ENCODE peak calls at places on chromosomes 12 and 14, in four cellular contexts. E is heart right ventricle, C is esophagus muscularis mucosa, A is tibial artery. X is an unnamed sample.

GRCh38 chr14:21978999-21979314 is 305.3 kb upstream of the OR4E1 start:
- DNase-seq in E (no peak), A (no peak), C (no peak), X (no peak)

GRCh38 chr14:98704441-98704840 is 567.6 kb downstream of the BCL11B start:
- DNase-seq in A (no peak), C (no peak), E (no peak), X (no peak)

GRCh38 chr12:32106517-32107366 is at the start of gene BICD1:
- DNase-seq in E (peak; percentile 92), C (peak; percentile 95), A (peak; percentile 95), X (peak; percentile 96)

GRCh38 chr14:93025055-93025454 is 90.7 kb downstream of the ITPK1 start:
- DNase-seq in E (no peak), A (no peak), C (no peak), X (no peak)

GRCh38 chr14:24665440-24665991 is 31.5 kb upstream of the GZMB start:
- DNase-seq in C (no peak), E (no peak), A (no peak), X (no peak)

GRCh38 chr14:106442857-106443256 is 916.5 kb downstream of the TMEM121 start:
- DNase-seq in E (no peak), A (no peak), C (no peak), X (no peak)

GRCh38 chr12:75751769-75752471 is 240.5 kb upstream of the KRR1 start:
- DNase-seq in C (no peak), E (no peak), A (no peak), X (no peak)

GRCh38 chr12:28879379-28879778 is 269.7 kb upstream of the FAR2 start:
- DNase-seq in C (no peak), A (no peak), E (no peak), X (no peak)

GRCh38 chr12:8698132-8698829 is 490 bp downstream of the RIMKLB start:
- DNase-seq in C (no peak), A (peak; percentile 87), E (peak; percentile 70), X (peak; percentile 86)

GRCh38 chr12:90953956-90954421 is 987 bp downstream of the CCER1 start:
- DNase-seq in A (no peak), E (peak; percentile 11), C (no peak), X (no peak)
- TF ChIP-seq CTCF in A (no peak), E (peak; percentile 35), C (peak; percentile 16), X (peak; percentile 36)

DNA sequence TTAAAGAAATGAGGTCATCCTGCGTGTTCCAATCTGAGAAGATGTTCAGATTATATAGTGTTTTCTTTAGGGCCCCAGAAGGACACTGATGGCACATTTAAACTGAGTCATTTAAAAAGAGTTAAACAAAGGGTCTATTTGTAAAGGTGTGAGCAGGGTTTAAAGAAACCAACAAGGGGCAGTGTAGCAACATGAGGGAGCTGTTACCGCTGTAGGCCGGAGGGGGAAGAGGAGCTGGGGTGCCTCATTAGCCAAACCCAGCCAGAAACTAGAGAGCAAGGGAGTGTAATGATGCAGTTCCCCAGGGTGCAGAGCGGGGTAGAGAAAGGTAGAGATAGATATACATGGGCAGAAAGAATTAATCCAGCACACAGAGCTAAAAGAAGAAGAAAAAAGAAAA is 160.4 kb downstream of the TBX5 start:
- DNase-seq in C (no peak), A (no peak), E (no peak), X (no peak)
- TF ChIP-seq CTCF in C (no peak), A (no peak), E (peak; percentile 33), X (no peak)

DNA sequence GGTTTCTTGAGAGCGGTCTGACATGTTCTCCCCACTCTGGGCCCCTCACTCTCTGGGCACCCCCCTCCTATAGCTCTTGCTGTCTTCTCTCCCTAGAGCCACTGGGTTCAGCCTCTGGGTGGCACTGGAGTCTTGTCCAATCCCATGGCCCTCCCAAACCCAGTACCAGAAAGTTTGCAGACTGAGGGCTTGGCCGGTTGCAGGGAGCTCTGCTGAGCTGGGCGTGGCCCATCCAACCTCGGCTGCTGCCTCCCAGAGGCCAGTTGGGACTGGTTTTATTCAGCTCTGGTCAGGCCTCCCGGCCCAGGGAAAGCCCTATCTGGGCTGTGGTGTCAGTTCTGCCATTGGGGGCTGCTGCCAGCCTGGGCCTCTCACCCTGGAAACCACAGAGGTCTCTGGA is 37.9 kb downstream of the ISCA2 start:
- DNase-seq in A (no peak), E (peak; percentile 39), C (no peak), X (no peak)
- TF ChIP-seq CTCF in A (no peak), E (peak; percentile 53), C (peak; percentile 14), X (peak; percentile 46)

GRCh38 chr12:30694971-30695326 is 720 bp downstream of the IPO8 start:
- DNase-seq in C (no peak), E (peak; percentile 27), A (peak; percentile 69), X (no peak)

GRCh38 chr12:30696943-30697342 is 1.3 kb upstream of the IPO8 start:
- DNase-seq in C (no peak), E (no peak), A (no peak), X (no peak)

GRCh38 chr12:30695327-30696102 is at the start of gene IPO8:
- DNase-seq in C (peak; percentile 96), E (peak; percentile 92), A (peak; percentile 96), X (peak; percentile 96)

GRCh38 chr12:30696103-30696408 is 387 bp upstream of the IPO8 start:
- DNase-seq in A (no peak), E (no peak), C (no peak), X (no peak)

DNA sequence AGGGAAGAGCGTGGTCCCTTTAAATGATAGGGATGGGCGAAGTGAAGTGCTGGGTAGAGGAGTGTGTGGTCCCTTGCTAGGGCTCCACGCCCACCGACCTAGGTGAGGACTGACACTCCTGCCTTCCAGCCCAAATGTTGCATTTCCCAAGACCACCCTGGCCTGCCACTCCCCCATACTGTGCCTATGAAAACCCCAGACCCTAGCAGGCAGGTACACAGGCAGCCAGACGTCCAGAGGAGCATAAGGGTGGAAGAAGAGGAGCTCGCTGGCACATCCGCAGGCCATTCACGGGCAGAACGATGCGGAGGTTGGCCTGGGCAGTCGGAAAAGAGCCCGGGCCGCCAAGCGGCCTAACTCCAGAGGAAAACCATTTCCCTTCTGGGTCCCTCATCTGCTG is 817 bp upstream of the IPO8 start:
- DNase-seq in E (no peak), A (no peak), C (no peak), X (no peak)
- TF ChIP-seq CTCF in E (no peak), A (no peak), C (no peak), X (no peak)

GRCh38 chr14:64387738-64388532 is at the start of gene MTHFD1:
- DNase-seq in A (peak; percentile 100), C (peak; percentile 99), E (peak; percentile 99), X (peak; percentile 100)

GRCh38 chr14:64391986-64392385 is 3.8 kb downstream of the MTHFD1 start:
- DNase-seq in C (no peak), E (no peak), A (no peak), X (no peak)

GRCh38 chr14:64394423-64394822 is 6.3 kb downstream of the MTHFD1 start:
- DNase-seq in E (no peak), A (no peak), C (no peak), X (no peak)

GRCh38 chr14:64388533-64389243 is 535 bp downstream of the MTHFD1 start:
- DNase-seq in C (no peak), E (peak; percentile 40), A (no peak), X (no peak)

DNA sequence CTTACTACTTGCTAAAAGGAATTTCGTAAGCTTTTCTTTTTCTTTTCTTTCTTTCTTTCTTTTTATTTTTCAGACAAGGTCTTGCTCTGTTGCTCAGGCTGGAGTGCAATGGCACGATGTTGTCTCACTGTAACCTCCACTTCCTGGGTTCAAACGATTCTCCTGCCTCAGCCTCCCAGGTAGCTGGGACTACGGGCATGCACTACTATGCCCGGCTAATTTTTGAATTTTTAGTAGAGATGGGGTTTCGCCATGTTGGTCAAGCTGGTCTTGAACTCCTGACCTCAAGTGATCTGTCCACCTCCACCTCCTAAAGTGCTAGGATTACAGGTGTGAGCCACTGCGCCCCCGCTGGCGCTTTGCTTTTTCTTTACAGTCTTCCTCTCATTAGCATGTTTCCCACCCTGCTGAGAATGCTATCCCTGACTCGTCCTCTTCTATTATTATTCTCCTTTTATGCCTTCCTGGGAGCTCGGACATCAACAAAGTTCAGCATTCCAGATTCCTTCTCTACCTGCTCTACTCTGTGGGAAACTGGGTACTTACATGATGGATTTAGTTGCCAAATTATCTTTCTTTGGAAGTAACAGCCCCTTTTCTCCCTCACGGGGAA is 3.1 kb downstream of the MTHFD1 start:
- DNase-seq in C (no peak), A (no peak), E (no peak), X (no peak)
- TF ChIP-seq CTCF in C (no peak), A (no peak), E (no peak), X (no peak)